ENCODE peak calls at places on chromosomes 7 and 10, in ten cellular contexts. X, U, I, F, W, J, E, P, Y and R are unnamed samples.
A peak's percentile ranks its signal among the peaks of the same experiment; 100 is the strongest.

GRCh38 chr7:92135100-92135429 is 788 bp upstream of the CYP51A1 start:
- DNase-seq in X (peak; percentile 25), U (no peak), I (peak; percentile 36), F (no peak), W (peak; percentile 20), J (no peak), E (no peak), P (peak; percentile 2), Y (no peak), R (peak; percentile 27)

GRCh38 chr7:54546081-54546985 is 4.2 kb downstream of the VSTM2A start:
- DNase-seq in X (no peak), U (no peak), I (no peak), F (peak; percentile 79), W (peak; percentile 28), J (no peak), E (no peak), P (no peak), Y (no peak), R (peak; percentile 36)

GRCh38 chr10:129441391-129442009 is 25.5 kb upstream of the MGMT start:
- DNase-seq in X (no peak), U (no peak), I (no peak), F (peak; percentile 49), W (no peak), J (no peak), E (no peak), P (no peak), Y (no peak), R (no peak)

GRCh38 chr7:78499283-78499682 is 700.7 kb downstream of the PHTF2 start:
- DNase-seq in X (no peak), U (no peak), I (no peak), F (no peak), W (no peak), J (no peak), E (peak; percentile 4), P (no peak), Y (no peak), R (no peak)

GRCh38 chr7:40815512-40815911 is 680.7 kb downstream of the SUGCT start:
- DNase-seq in X (no peak), U (no peak), I (no peak), F (no peak), W (no peak), J (no peak), E (peak; percentile 38), P (no peak), Y (no peak), R (no peak)

GRCh38 chr7:17318146-17318545 is 19.7 kb downstream of the AHR start:
- DNase-seq in X (no peak), U (no peak), I (no peak), F (no peak), W (no peak), J (no peak), E (peak; percentile 27), P (no peak), Y (no peak), R (no peak)

GRCh38 chr10:95391570-95392249 is 100.9 kb upstream of the PDLIM1 start:
- DNase-seq in X (no peak), U (no peak), I (no peak), F (peak; percentile 40), W (no peak), J (no peak), E (no peak), P (no peak), Y (no peak), R (no peak)

GRCh38 chr7:136102881-136103280 is 125.7 kb upstream of the MTPN start:
- DNase-seq in X (no peak), U (no peak), I (no peak), F (no peak), W (no peak), J (no peak), E (no peak), P (no peak), Y (no peak), R (no peak)

GRCh38 chr7:96016735-96017134 is 244.4 kb downstream of the DYNC1I1 start:
- DNase-seq in X (no peak), U (no peak), I (no peak), F (no peak), W (no peak), J (no peak), E (no peak), P (no peak), Y (no peak), R (no peak)

GRCh38 chr10:84201244-84201606 is 6.9 kb downstream of the CDHR1 start:
- DNase-seq in X (no peak), U (no peak), I (no peak), F (peak; percentile 44), W (no peak), J (no peak), E (no peak), P (no peak), Y (no peak), R (no peak)

GRCh38 chr7:55191926-55192692 is 173.0 kb upstream of the LANCL2 start:
- DNase-seq in X (no peak), U (no peak), I (no peak), F (no peak), W (no peak), J (no peak), E (no peak), P (no peak), Y (no peak), R (no peak)

GRCh38 chr10:33015798-33016547 is 57.9 kb upstream of the ITGB1 start:
- DNase-seq in X (no peak), U (no peak), I (no peak), F (no peak), W (no peak), J (no peak), E (no peak), P (no peak), Y (no peak), R (no peak)

GRCh38 chr10:78260141-78260540 is 226.5 kb downstream of the RPS24 start:
- DNase-seq in X (no peak), U (no peak), I (no peak), F (peak; percentile 82), W (no peak), J (no peak), E (no peak), P (no peak), Y (no peak), R (no peak)

GRCh38 chr7:26580666-26581065 is 283.7 kb downstream of the SKAP2 start:
- DNase-seq in X (no peak), U (no peak), I (peak; percentile 57), F (no peak), W (no peak), J (no peak), E (no peak), P (no peak), Y (no peak), R (no peak)

GRCh38 chr10:103501186-103501585 is 7.7 kb downstream of the NEURL1 start:
- DNase-seq in X (no peak), U (no peak), I (no peak), F (no peak), W (no peak), J (no peak), E (no peak), P (no peak), Y (no peak), R (no peak)

GRCh38 chr10:42767906-42768305 is 14.7 kb upstream of the BMS1 start:
- DNase-seq in X (no peak), U (no peak), I (no peak), F (no peak), W (no peak), J (no peak), E (no peak), P (no peak), Y (no peak), R (no peak)

GRCh38 chr10:26799342-26799741 is 61.4 kb downstream of the ABI1 start:
- DNase-seq in X (no peak), U (no peak), I (no peak), F (no peak), W (peak; percentile 38), J (no peak), E (no peak), P (no peak), Y (no peak), R (peak; percentile 33)

GRCh38 chr10:77030915-77031425 is 606.6 kb downstream of the KCNMA1 start:
- DNase-seq in X (no peak), U (no peak), I (no peak), F (no peak), W (no peak), J (no peak), E (no peak), P (no peak), Y (no peak), R (no peak)

GRCh38 chr7:3229904-3230470 is 71.1 kb upstream of the SDK1 start:
- DNase-seq in X (no peak), U (no peak), I (no peak), F (no peak), W (no peak), J (no peak), E (no peak), P (no peak), Y (no peak), R (no peak)

GRCh38 chr7:64880322-64881297 is 22.5 kb upstream of the ZNF273 start:
- DNase-seq in X (no peak), U (no peak), I (no peak), F (no peak), W (no peak), J (no peak), E (no peak), P (no peak), Y (no peak), R (no peak)

GRCh38 chr10:98240524-98240923 is 27.5 kb downstream of the LOXL4 start:
- DNase-seq in X (no peak), U (no peak), I (no peak), F (no peak), W (no peak), J (no peak), E (no peak), P (no peak), Y (no peak), R (no peak)

GRCh38 chr7:115548756-115549155 is 481.8 kb downstream of the TFEC start:
- DNase-seq in X (no peak), U (no peak), I (no peak), F (no peak), W (no peak), J (no peak), E (no peak), P (no peak), Y (no peak), R (no peak)

GRCh38 chr10:111076191-111076681 is 593 bp upstream of the ADRA2A start:
- DNase-seq in X (peak; percentile 60), U (no peak), I (peak; percentile 75), F (peak; percentile 90), W (peak; percentile 73), J (peak; percentile 52), E (peak; percentile 6), P (peak; percentile 53), Y (peak; percentile 23), R (peak; percentile 86)

GRCh38 chr7:155234950-155235789 is 62.5 kb upstream of the INSIG1 start:
- DNase-seq in X (no peak), U (no peak), I (no peak), F (no peak), W (no peak), J (no peak), E (no peak), P (no peak), Y (no peak), R (no peak)

GRCh38 chr7:30251708-30252329 is 32.6 kb upstream of the ZNRF2 start:
- DNase-seq in X (no peak), U (no peak), I (peak; percentile 37), F (no peak), W (no peak), J (no peak), E (no peak), P (no peak), Y (no peak), R (no peak)